ENCODE peak calls at places on chromosomes 16 and 17, in seven cellular contexts. Q is fibroblast of lung; E is aorta; T is IMR-90; O is neuronal stem cell; L is CD4-positive, CD25-positive, alpha-beta regulatory T cell; Y is Karpas-422. M is an unnamed sample. For H3K27me3, the result is how much of the 10 kb centered on the place peaks cover.

GRCh38 chr16:56269824-56270684 is 78.8 kb downstream of the GNAO1 start:
- DNase-seq in Q (peak), E (no peak), T (peak), O (no peak), L (no peak), Y (no peak), M (peak)

GRCh38 chr17:1177099-1177996 is 2.4 kb downstream of the ABR start:
- DNase-seq in Q (peak), E (no peak), T (peak), O (no peak), L (no peak), Y (no peak), M (no peak)

GRCh38 chr17:183021-183420 is 1.6 kb upstream of the DOC2B start:
- DNase-seq in Q (no peak), E (no peak), T (no peak), O (no peak), L (no peak), Y (no peak), M (no peak)

GRCh38 chr16:58584831-58585505 is 44.7 kb downstream of the CNOT1 start:
- DNase-seq in Q (peak), E (no peak), T (no peak), O (no peak), L (no peak), Y (no peak), M (no peak)

GRCh38 chr17:74431568-74432483 is at the start of gene GPRC5C:
- DNase-seq in Q (peak), E (peak), T (no peak), O (peak), L (peak), Y (no peak), M (peak)

GRCh38 chr16:57677622-57678369 is 9.7 kb downstream of the ADGRG3 start:
- DNase-seq in Q (no peak), E (no peak), T (no peak), O (no peak), L (no peak), Y (no peak), M (no peak)

GRCh38 chr16:55019419-55020131 is 88.9 kb downstream of the IRX5 start:
- DNase-seq in Q (no peak), E (no peak), T (no peak), O (no peak), L (no peak), Y (no peak), M (no peak)

GRCh38 chr16:13923703-13924298 is 3.8 kb downstream of the ERCC4 start:
- DNase-seq in Q (peak), E (no peak), T (peak), O (peak), L (peak), Y (peak), M (no peak)

GRCh38 chr16:54926166-54926838 is 4.4 kb upstream of the IRX5 start:
- DNase-seq in Q (peak), E (no peak), T (peak), O (no peak), L (no peak), Y (no peak), M (no peak)

GRCh38 chr17:75394332-75394918 is 11.1 kb downstream of the GRB2 start:
- DNase-seq in Q (no peak), E (no peak), T (no peak), O (no peak), L (no peak), Y (peak), M (no peak)

GRCh38 chr17:3213587-3213986 is 6.1 kb downstream of the OR1A1 start:
- DNase-seq in Q (no peak), E (no peak), T (no peak), O (no peak), L (no peak), Y (no peak), M (no peak)

GRCh38 chr16:87601322-87602004 is 845 bp upstream of the JPH3 start:
- DNase-seq in Q (no peak), E (no peak), T (no peak), O (no peak), L (no peak), Y (no peak), M (no peak)

GRCh38 chr16:87602005-87602790 is at the start of gene JPH3:
- DNase-seq in Q (no peak), E (no peak), T (no peak), O (peak), L (no peak), Y (no peak), M (peak)

GRCh38 chr16:87598431-87598830 is 3.9 kb upstream of the JPH3 start:
- DNase-seq in Q (peak), E (no peak), T (peak), O (no peak), L (no peak), Y (no peak), M (no peak)

GRCh38 chr16:87602821-87603683 is 744 bp downstream of the JPH3 start:
- DNase-seq in Q (no peak), E (no peak), T (no peak), O (peak), L (no peak), Y (no peak), M (peak)

DNA sequence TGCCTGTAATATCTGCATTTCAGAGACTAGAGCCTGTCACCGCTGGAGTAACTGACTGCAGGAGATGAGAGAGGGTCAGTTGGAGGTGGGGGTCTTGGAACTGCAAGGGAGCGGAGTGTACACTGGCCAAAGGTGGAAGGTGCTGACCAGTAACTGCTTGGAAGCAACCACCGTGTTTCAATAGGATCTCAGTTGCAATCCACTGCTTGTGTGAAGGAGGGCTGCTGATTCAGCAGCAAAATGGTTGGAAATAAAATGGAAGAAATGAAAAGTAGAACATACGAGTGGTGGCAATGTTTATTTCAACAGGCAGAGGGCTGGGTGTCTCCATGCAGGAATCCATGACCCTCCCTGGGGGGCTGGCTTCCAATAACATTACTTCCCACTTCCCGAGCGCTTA is 2.1 kb upstream of the JPH3 start:
- DNase-seq in Q (no peak), E (no peak), T (no peak), O (no peak), L (no peak), Y (no peak), M (no peak)
- H3K27me3 ChIP-seq in Q (half or more), E (under half), T (half or more), O (under half), L (under half), Y (under half), M (under half)

GRCh38 chr17:78128616-78129384 is at the start of gene TMC6:
- DNase-seq in Q (no peak), E (peak), T (no peak), O (peak), L (peak), Y (peak), M (peak)

GRCh38 chr17:78126895-78127239 is 1.7 kb downstream of the TMC6 start:
- DNase-seq in Q (no peak), E (no peak), T (no peak), O (no peak), L (no peak), Y (peak), M (no peak)

GRCh38 chr17:78127888-78128615 is 503 bp downstream of the TMC6 start:
- DNase-seq in Q (no peak), E (no peak), T (no peak), O (no peak), L (no peak), Y (peak), M (peak)

GRCh38 chr17:78125976-78126894 is 2.3 kb downstream of the TMC6 start:
- DNase-seq in Q (no peak), E (no peak), T (no peak), O (no peak), L (no peak), Y (peak), M (no peak)

DNA sequence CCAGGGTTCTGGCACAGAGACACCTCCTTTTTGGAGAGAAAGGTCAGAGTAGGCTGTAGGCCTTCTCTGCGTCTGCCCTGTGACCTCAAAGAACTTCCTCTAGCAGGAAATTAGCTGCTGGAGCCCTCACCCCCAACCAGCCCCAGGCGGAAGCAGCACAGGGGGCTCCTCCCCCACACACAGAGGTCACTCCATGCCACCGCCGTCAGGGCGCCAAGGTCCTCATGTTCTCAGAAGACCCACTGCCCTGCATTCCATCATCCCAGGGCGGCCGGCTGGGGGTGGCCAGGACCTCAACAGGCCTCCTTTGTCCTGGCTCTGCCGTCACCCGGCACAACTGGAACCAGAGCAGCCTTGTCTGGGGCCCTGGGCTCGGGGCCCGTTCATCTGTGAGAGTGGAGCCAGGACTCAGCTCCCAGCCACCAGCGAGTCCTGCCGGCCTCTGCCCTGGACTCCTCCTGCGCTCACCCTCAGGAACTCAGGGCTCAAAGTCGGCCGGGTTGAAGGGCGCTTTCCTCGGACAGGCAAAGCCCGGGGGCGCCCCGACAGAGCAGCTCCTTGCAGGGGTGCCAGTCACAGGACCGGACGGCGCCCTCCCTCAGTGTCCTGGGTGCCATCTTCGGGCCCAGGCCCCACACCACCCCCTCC is 1.2 kb downstream of the TMC6 start:
- DNase-seq in Q (no peak), E (peak), T (no peak), O (no peak), L (peak), Y (peak), M (no peak)
- H3K27me3 ChIP-seq in Q (under half), E (under half), T (half or more), O (under half), L (under half), Y (under half), M (under half)

GRCh38 chr16:79715088-79715487 is 114.6 kb upstream of the MAF start:
- DNase-seq in Q (no peak), E (no peak), T (no peak), O (no peak), L (no peak), Y (no peak), M (no peak)
- H3K27me3 ChIP-seq in Q (under half), E (under half), T (under half), O (under half), L (under half), Y (under half), M (half or more)

GRCh38 chr17:7651959-7652658 is 1.4 kb downstream of the ATP1B2 start:
- DNase-seq in Q (no peak), E (no peak), T (no peak), O (no peak), L (no peak), Y (no peak), M (no peak)
- H3K27me3 ChIP-seq in Q (under half), E (under half), T (half or more), O (under half), L (under half), Y (under half), M (under half)

DNA sequence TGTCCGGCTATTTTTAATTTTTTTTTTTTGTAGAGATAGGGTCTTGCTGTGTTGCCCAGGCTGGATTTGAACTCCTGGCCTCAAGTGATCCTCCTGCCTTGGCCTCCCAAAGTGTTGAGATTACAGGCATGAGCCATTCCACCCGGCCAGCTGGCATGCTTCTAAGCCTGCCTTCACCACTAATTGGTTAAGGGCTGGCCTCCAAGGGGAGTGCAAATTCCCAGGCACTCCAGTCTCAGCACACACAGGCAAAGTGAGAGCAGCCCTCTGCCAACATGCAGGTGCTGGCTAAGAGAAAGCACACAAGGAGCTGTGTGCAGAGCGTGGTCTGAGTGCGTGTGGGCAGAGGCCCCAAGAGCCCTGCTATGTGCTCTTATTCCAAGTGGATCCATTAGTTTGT is 149.8 kb upstream of the HS3ST2 start:
- DNase-seq in Q (no peak), E (no peak), T (no peak), O (no peak), L (no peak), Y (no peak), M (no peak)
- H3K27me3 ChIP-seq in Q (under half), E (under half), T (under half), O (under half), L (under half), Y (under half), M (under half)

GRCh38 chr17:6787081-6787693 is 11.2 kb downstream of the FBXO39 start:
- DNase-seq in Q (peak), E (no peak), T (no peak), O (no peak), L (no peak), Y (no peak), M (no peak)
- H3K27me3 ChIP-seq in Q (under half), E (under half), T (under half), O (under half), L (under half), Y (under half), M (half or more)

GRCh38 chr16:89573826-89574680 is 1.5 kb upstream of the CPNE7 start:
- DNase-seq in Q (no peak), E (no peak), T (no peak), O (no peak), L (no peak), Y (no peak), M (no peak)
- H3K27me3 ChIP-seq in Q (under half), E (under half), T (under half), O (under half), L (under half), Y (under half), M (under half)

GRCh38 chr17:47850373-47850691 is 631 bp downstream of the SP6 start:
- DNase-seq in Q (no peak), E (no peak), T (no peak), O (no peak), L (no peak), Y (no peak), M (no peak)
- H3K27me3 ChIP-seq in Q (half or more), E (under half), T (half or more), O (half or more), L (half or more), Y (under half), M (under half)

M was measured in WERI-Rb-1.